ENCODE peak calls at places on chromosome 21, in nine cellular contexts. X, D, T, H, J, G, I, Z and P are unnamed samples.
A peak's percentile ranks its signal among the peaks of the same experiment; 100 is the strongest.

GRCh38 chr21:28253378-28253777 is 739.3 kb downstream of the LTN1 start:
- DNase-seq in X (no peak), D (no peak), T (no peak), H (no peak), J (no peak), G (peak; percentile 72), I (no peak), Z (no peak), P (no peak)

GRCh38 chr21:33036430-33037162 is 10.9 kb downstream of the OLIG2 start:
- DNase-seq in X (no peak), D (peak; percentile 64), T (peak; percentile 92), H (no peak), J (no peak), G (peak; percentile 49), I (no peak), Z (no peak), P (no peak)

GRCh38 chr21:31993826-31994791 is 121.3 kb downstream of the HUNK start:
- DNase-seq in X (no peak), D (no peak), T (no peak), H (no peak), J (no peak), G (no peak), I (no peak), Z (no peak), P (no peak)

GRCh38 chr21:44418876-44419230 is 36.5 kb upstream of the LRRC3 start:
- DNase-seq in X (no peak), D (no peak), T (no peak), H (no peak), J (peak; percentile 32), G (no peak), I (no peak), Z (no peak), P (no peak)

GRCh38 chr21:42455196-42455595 is 40.8 kb downstream of the RSPH1 start:
- DNase-seq in X (no peak), D (peak; percentile 48), T (no peak), H (no peak), J (no peak), G (no peak), I (no peak), Z (no peak), P (no peak)

GRCh38 chr21:37356710-37357109 is 9.9 kb upstream of the DYRK1A start:
- DNase-seq in X (no peak), D (no peak), T (no peak), H (no peak), J (no peak), G (no peak), I (no peak), Z (no peak), P (no peak)

GRCh38 chr21:16102113-16102512 is 372.3 kb downstream of the USP25 start:
- DNase-seq in X (no peak), D (no peak), T (no peak), H (no peak), J (no peak), G (no peak), I (no peak), Z (no peak), P (no peak)

GRCh38 chr21:37878946-37879660 is 37.2 kb downstream of the KCNJ6 start:
- DNase-seq in X (no peak), D (no peak), T (no peak), H (no peak), J (no peak), G (peak; percentile 77), I (peak; percentile 82), Z (no peak), P (no peak)

GRCh38 chr21:44303490-44303981 is 3.7 kb downstream of the PFKL start:
- DNase-seq in X (no peak), D (no peak), T (no peak), H (no peak), J (peak; percentile 71), G (no peak), I (no peak), Z (no peak), P (no peak)

GRCh38 chr21:38619865-38620513 is 121.7 kb upstream of the ERG start:
- DNase-seq in X (no peak), D (no peak), T (no peak), H (no peak), J (no peak), G (no peak), I (no peak), Z (no peak), P (no peak)

GRCh38 chr21:41370840-41371697 is 9.2 kb downstream of the MX2 start:
- DNase-seq in X (no peak), D (peak; percentile 34), T (no peak), H (no peak), J (no peak), G (no peak), I (no peak), Z (no peak), P (no peak)

GRCh38 chr21:16535100-16535418 is 805.3 kb downstream of the USP25 start:
- DNase-seq in X (peak; percentile 81), D (peak; percentile 87), T (no peak), H (no peak), J (peak; percentile 67), G (peak; percentile 87), I (no peak), Z (peak; percentile 15), P (no peak)

GRCh38 chr21:44709426-44710293 is 1.7 kb downstream of the TSPEAR start:
- DNase-seq in X (no peak), D (no peak), T (no peak), H (no peak), J (peak; percentile 35), G (no peak), I (peak; percentile 42), Z (no peak), P (no peak)

GRCh38 chr21:45448810-45449657 is 44.1 kb downstream of the COL18A1 start:
- DNase-seq in X (no peak), D (no peak), T (no peak), H (no peak), J (no peak), G (no peak), I (no peak), Z (no peak), P (no peak)

GRCh38 chr21:22758478-22758877 is 1760.3 kb downstream of the NCAM2 start:
- DNase-seq in X (no peak), D (peak; percentile 12), T (no peak), H (no peak), J (no peak), G (no peak), I (no peak), Z (no peak), P (no peak)

GRCh38 chr21:41321211-41321907 is 4.8 kb downstream of the FAM3B start:
- DNase-seq in X (no peak), D (no peak), T (no peak), H (no peak), J (no peak), G (no peak), I (no peak), Z (no peak), P (no peak)

GRCh38 chr21:45088116-45088515 is 13.7 kb downstream of the ADARB1 start:
- DNase-seq in X (no peak), D (no peak), T (no peak), H (no peak), J (no peak), G (no peak), I (no peak), Z (no peak), P (no peak)

GRCh38 chr21:28025111-28025510 is 967.6 kb downstream of the LTN1 start:
- DNase-seq in X (no peak), D (no peak), T (no peak), H (no peak), J (no peak), G (no peak), I (no peak), Z (no peak), P (no peak)

GRCh38 chr21:34933609-34934345 is 115.3 kb downstream of the RUNX1 start:
- DNase-seq in X (no peak), D (no peak), T (no peak), H (no peak), J (no peak), G (no peak), I (no peak), Z (no peak), P (no peak)

GRCh38 chr21:41932191-41932575 is 21.6 kb downstream of the C2CD2 start:
- DNase-seq in X (no peak), D (peak; percentile 86), T (peak; percentile 17), H (no peak), J (no peak), G (peak; percentile 91), I (no peak), Z (no peak), P (no peak)

GRCh38 chr21:42362700-42363099 is 3.6 kb downstream of the TFF1 start:
- DNase-seq in X (no peak), D (no peak), T (no peak), H (no peak), J (no peak), G (no peak), I (no peak), Z (no peak), P (no peak)

GRCh38 chr21:16193758-16194606 is 464.2 kb downstream of the USP25 start:
- DNase-seq in X (peak; percentile 57), D (peak; percentile 78), T (peak; percentile 83), H (peak; percentile 48), J (no peak), G (peak; percentile 73), I (no peak), Z (peak; percentile 60), P (peak; percentile 81)

GRCh38 chr21:41653243-41653943 is 113.5 kb downstream of the RIPK4 start:
- DNase-seq in X (no peak), D (no peak), T (no peak), H (no peak), J (no peak), G (no peak), I (no peak), Z (no peak), P (no peak)

GRCh38 chr21:16079830-16080229 is 350.0 kb downstream of the USP25 start:
- DNase-seq in X (no peak), D (peak; percentile 23), T (no peak), H (no peak), J (no peak), G (peak; percentile 43), I (no peak), Z (no peak), P (no peak)

GRCh38 chr21:36792505-36792967 is 93.6 kb downstream of the SIM2 start:
- DNase-seq in X (no peak), D (peak; percentile 29), T (no peak), H (no peak), J (no peak), G (peak; percentile 14), I (no peak), Z (no peak), P (no peak)

GRCh38 chr21:44727321-44727720 is 15.9 kb upstream of the TSPEAR start:
- DNase-seq in X (no peak), D (no peak), T (no peak), H (no peak), J (no peak), G (no peak), I (no peak), Z (no peak), P (no peak)

GRCh38 chr21:44870748-44871495 is 2.6 kb downstream of the PTTG1IP start:
- DNase-seq in X (no peak), D (peak; percentile 51), T (no peak), H (no peak), J (no peak), G (peak; percentile 21), I (no peak), Z (no peak), P (no peak)

GRCh38 chr21:42313501-42313969 is 1.7 kb downstream of the TFF3 start:
- DNase-seq in X (no peak), D (no peak), T (no peak), H (peak; percentile 75), J (no peak), G (no peak), I (no peak), Z (no peak), P (no peak)

GRCh38 chr21:41571938-41572510 is 64.1 kb upstream of the TMPRSS2 start:
- DNase-seq in X (no peak), D (no peak), T (no peak), H (no peak), J (no peak), G (no peak), I (no peak), Z (no peak), P (no peak)

GRCh38 chr21:26115899-26116298 is 54.7 kb downstream of the APP start:
- DNase-seq in X (no peak), D (peak; percentile 40), T (no peak), H (no peak), J (no peak), G (peak; percentile 46), I (no peak), Z (no peak), P (no peak)

GRCh38 chr21:34302496-34302895 is 61.3 kb upstream of the KCNE2 start:
- DNase-seq in X (no peak), D (no peak), T (no peak), H (no peak), J (no peak), G (peak; percentile 3), I (no peak), Z (no peak), P (no peak)